ENCODE peak calls at places on chromosomes 6 and 20, in nine cellular contexts. G is heart left ventricle, H is Panc1, D is uterus, W is ovary, E is IMR-90, F is PC-9, T is mammary epithelial cell, J is tibial nerve. Z is an unnamed sample.

GRCh38 chr6:12383448-12383847 is 93.3 kb downstream of the EDN1 start:
- DNase-seq in F (no peak), G (no peak), E (no peak), D (no peak), T (no peak), H (no peak), J (no peak), W (no peak), Z (no peak)

GRCh38 chr6:111736005-111736607 is 130.4 kb upstream of the TRAF3IP2 start:
- DNase-seq in J (no peak), T (no peak), W (no peak), G (no peak), E (peak; percentile 50), D (no peak), F (no peak), H (no peak), Z (no peak)

GRCh38 chr6:31659649-31660223 is 842 bp downstream of the C6orf47 start:
- DNase-seq in H (no peak), E (peak; percentile 23), G (no peak), J (no peak), D (no peak), T (peak; percentile 48), F (peak; percentile 54), W (no peak), Z (no peak)

GRCh38 chr20:3227511-3227910 is 11.5 kb downstream of the SLC4A11 start:
- DNase-seq in G (no peak), D (no peak), J (no peak), F (no peak), H (no peak), E (no peak), T (peak; percentile 14), W (no peak), Z (no peak)

GRCh38 chr6:5866547-5867051 is 140.1 kb downstream of the NRN1 start:
- DNase-seq in W (no peak), J (no peak), T (peak; percentile 65), F (peak; percentile 63), H (peak; percentile 28), E (peak; percentile 41), D (no peak), G (no peak), Z (no peak)

GRCh38 chr6:26428206-26428605 is 12.1 kb upstream of the BTN3A3 start:
- DNase-seq in W (no peak), F (no peak), G (no peak), H (no peak), E (no peak), T (no peak), J (no peak), D (no peak), Z (no peak)

GRCh38 chr6:6837541-6838080 is 249.1 kb downstream of the LY86 start:
- DNase-seq in T (no peak), J (no peak), E (no peak), W (no peak), F (no peak), H (no peak), D (no peak), G (no peak), Z (no peak)

GRCh38 chr6:1388927-1389790 is at the start of gene FOXF2:
- DNase-seq in E (no peak), T (no peak), J (no peak), D (no peak), G (no peak), H (no peak), W (no peak), F (no peak), Z (no peak)

GRCh38 chr6:129200151-129200550 is 317.2 kb downstream of the LAMA2 start:
- DNase-seq in F (no peak), J (no peak), E (no peak), H (no peak), W (no peak), G (no peak), T (no peak), D (no peak), Z (no peak)

GRCh38 chr6:42211726-42212125 is 5.9 kb downstream of the MRPS10 start:
- DNase-seq in J (no peak), G (no peak), E (no peak), D (no peak), H (no peak), T (no peak), F (no peak), W (no peak), Z (no peak)
- H3K36me3 ChIP-seq in J (no peaks in the 10 kb centered on the region), G (peaks cover 35% of the 10 kb centered on the region), E (peaks cover 20% of the 10 kb centered on the region), D (no peaks in the 10 kb centered on the region), H (peaks cover 44% of the 10 kb centered on the region), T (peaks cover 33% of the 10 kb centered on the region), F (peaks cover 47% of the 10 kb centered on the region), W (peaks cover 2% of the 10 kb centered on the region), Z (peaks cover 72% of the 10 kb centered on the region)

GRCh38 chr6:135680964-135681913 is 170.3 kb upstream of the PDE7B start:
- DNase-seq in G (no peak), T (no peak), J (no peak), H (no peak), F (no peak), E (no peak), D (no peak), W (no peak), Z (no peak)
- H3K4me1 ChIP-seq in G (peaks cover 5% of the 10 kb centered on the region), T (no peaks in the 10 kb centered on the region), J (peaks cover 14% of the 10 kb centered on the region), H (no peaks in the 10 kb centered on the region), F (peaks cover 8% of the 10 kb centered on the region), E (peaks cover under 1% of the 10 kb centered on the region), D (no peaks in the 10 kb centered on the region), W (no peaks in the 10 kb centered on the region), Z (peaks cover 5% of the 10 kb centered on the region)

DNA sequence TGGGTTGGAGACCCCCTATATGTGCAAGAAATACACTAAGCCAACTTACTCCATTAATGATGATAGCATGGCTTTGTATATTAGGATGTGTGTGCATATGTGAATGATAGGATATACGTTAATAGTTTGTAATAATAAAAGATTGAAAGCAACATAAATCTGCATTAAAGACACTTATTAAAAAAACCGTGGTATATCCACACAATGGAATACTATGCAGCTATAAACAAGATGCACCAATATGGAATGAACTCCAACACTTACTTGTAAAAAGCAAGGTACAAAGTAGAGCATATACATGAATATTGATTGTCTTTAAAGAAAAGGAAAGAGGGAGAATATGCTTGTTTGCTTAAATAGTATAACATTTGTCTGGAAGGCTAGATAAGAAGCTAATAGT is 68.0 kb downstream of the UST start:
- DNase-seq in E (no peak), W (no peak), J (no peak), T (no peak), F (no peak), G (no peak), H (no peak), D (no peak), Z (no peak)
- TF ChIP-seq CTCF in E (no peak), W (no peak), J (no peak), T (no peak), F (no peak), G (no peak), H (no peak), D (no peak), Z (no peak)

GRCh38 chr20:51042657-51043247 is 19.8 kb upstream of the KCNG1 start:
- DNase-seq in D (no peak), T (no peak), W (no peak), E (no peak), H (no peak), G (no peak), F (no peak), J (no peak), Z (no peak)
- H3K36me3 ChIP-seq in D (no peaks in the 10 kb centered on the region), T (no peaks in the 10 kb centered on the region), W (no peaks in the 10 kb centered on the region), E (no peaks in the 10 kb centered on the region), H (no peaks in the 10 kb centered on the region), G (no peaks in the 10 kb centered on the region), F (no peaks in the 10 kb centered on the region), J (no peaks in the 10 kb centered on the region), Z (no peaks in the 10 kb centered on the region)

DNA sequence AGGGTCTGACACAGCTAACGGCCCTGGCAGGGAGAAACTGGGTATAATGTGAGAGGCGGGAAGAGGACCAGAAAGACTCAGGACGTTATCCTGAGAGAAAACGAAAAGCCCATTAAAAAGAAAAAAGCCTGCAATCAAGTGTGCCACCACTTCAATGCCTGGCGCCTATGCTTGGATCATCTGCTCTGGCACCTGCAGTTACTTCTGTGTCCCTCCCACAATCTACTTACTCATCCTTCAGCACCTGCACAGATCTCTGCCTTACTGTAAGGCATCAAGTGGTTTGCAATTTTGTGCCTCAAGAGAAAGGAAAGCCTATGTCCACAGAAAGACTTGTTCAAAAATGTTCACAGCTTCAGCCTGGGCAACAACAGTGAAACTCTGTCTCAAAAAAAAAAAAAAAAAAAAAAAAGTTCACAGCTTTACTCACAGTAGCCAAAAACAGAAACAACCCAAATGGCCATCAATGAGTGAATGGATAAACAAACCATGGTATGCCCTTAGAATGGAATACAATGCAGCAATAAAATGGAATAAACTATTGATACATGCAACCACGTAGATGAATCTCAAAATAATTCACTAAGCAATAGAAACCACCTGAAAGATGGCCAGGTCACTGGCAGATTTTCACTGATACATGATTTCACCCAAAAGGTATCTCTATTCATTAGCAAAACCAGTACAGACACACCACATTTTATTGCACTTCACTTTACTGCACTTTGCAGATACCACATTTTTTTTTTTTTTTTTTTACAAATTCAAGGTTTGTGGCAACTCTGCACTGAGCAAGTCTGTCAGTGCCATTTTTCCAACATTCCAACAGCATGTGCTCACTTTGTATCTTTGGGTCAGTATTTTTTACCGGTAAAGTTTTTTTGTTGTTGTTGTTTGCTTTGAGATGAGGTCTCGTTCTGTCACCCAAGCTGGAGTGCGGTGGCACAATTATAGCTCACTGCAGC is 48.6 kb downstream of the ABHD12 start:
- DNase-seq in J (no peak), E (peak; percentile 21), D (no peak), H (no peak), G (no peak), F (no peak), W (no peak), T (peak; percentile 53), Z (no peak)
- H3K4me1 ChIP-seq in J (peaks cover 22% of the 10 kb centered on the region), E (peaks cover 8% of the 10 kb centered on the region), D (no peaks in the 10 kb centered on the region), H (peaks cover 28% of the 10 kb centered on the region), G (no peaks in the 10 kb centered on the region), F (no peaks in the 10 kb centered on the region), W (peaks cover 2% of the 10 kb centered on the region), T (no peaks in the 10 kb centered on the region), Z (peaks cover 5% of the 10 kb centered on the region)

DNA sequence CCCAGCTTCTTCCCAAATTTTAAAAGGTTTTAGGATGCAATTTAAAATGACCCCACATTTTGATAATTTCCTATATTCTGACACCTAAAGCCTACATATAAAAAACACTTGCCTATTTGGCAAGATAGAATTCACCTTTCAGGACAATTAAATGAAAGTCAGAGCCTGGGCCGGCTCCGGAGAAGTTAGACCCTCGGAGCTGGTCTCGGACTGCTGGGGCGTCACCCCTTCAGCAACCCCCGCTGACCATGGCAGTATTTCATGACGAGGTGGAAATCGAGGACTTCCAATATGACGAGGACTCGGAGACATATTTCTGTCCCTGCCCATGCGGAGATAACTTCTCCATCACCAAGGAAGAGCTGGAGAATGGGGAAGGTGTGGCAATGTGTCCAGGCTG is 16.2 kb downstream of the TCFL5 start:
- DNase-seq in F (no peak), H (no peak), J (no peak), W (no peak), E (no peak), T (no peak), G (no peak), D (no peak), Z (no peak)
- TF ChIP-seq CTCF in F (no peak), H (no peak), J (no peak), W (no peak), E (no peak), T (no peak), G (no peak), D (no peak), Z (no peak)